ENCODE peak calls at places on chromosomes 3 and 15, in four cellular contexts. One of them, this sample, is unnamed.

GRCh38 chr3:190382082-190382481 is 5.9 kb upstream of the CLDN16 start:
- DNase-seq in pancreas: no peak
- DNase-seq in fibroblast of pulmonary artery: peak
- DNase-seq in SJCRH30: no peak
- DNase-seq in this sample: no peak

GRCh38 chr3:177361042-177361938 is 164.0 kb upstream of the TBL1XR1 start:
- DNase-seq in pancreas: no peak
- DNase-seq in SJCRH30: no peak
- DNase-seq in fibroblast of pulmonary artery: no peak
- DNase-seq in this sample: no peak

GRCh38 chr15:65979316-65979715 is 110.0 kb downstream of the RAB11A start:
- DNase-seq in fibroblast of pulmonary artery: no peak
- DNase-seq in pancreas: no peak
- DNase-seq in SJCRH30: no peak
- DNase-seq in this sample: no peak

GRCh38 chr3:53242642-53243041 is 13.2 kb downstream of the TKT start:
- DNase-seq in SJCRH30: no peak
- DNase-seq in pancreas: no peak
- DNase-seq in fibroblast of pulmonary artery: peak
- DNase-seq in this sample: no peak

GRCh38 chr3:12964713-12965612 is 108.3 kb downstream of the IQSEC1 start:
- DNase-seq in fibroblast of pulmonary artery: no peak
- DNase-seq in SJCRH30: no peak
- DNase-seq in pancreas: no peak
- DNase-seq in this sample: no peak

GRCh38 chr15:87764461-87765236 is 491.9 kb downstream of the NTRK3 start:
- DNase-seq in pancreas: no peak
- DNase-seq in fibroblast of pulmonary artery: peak
- DNase-seq in SJCRH30: peak
- DNase-seq in this sample: peak

GRCh38 chr15:52094811-52095584 is 17.6 kb downstream of the BCL2L10 start:
- DNase-seq in pancreas: no peak
- DNase-seq in SJCRH30: no peak
- DNase-seq in fibroblast of pulmonary artery: no peak
- DNase-seq in this sample: no peak

GRCh38 chr3:5198986-5199731 is 11.7 kb downstream of the EDEM1 start:
- DNase-seq in pancreas: no peak
- DNase-seq in SJCRH30: no peak
- DNase-seq in fibroblast of pulmonary artery: no peak
- DNase-seq in this sample: no peak

GRCh38 chr3:127573401-127573800 is 17.1 kb downstream of the TPRA1 start:
- DNase-seq in pancreas: no peak
- DNase-seq in SJCRH30: no peak
- DNase-seq in fibroblast of pulmonary artery: no peak
- DNase-seq in this sample: no peak

GRCh38 chr3:194851941-194852340 is 166.3 kb downstream of the FAM43A start:
- DNase-seq in pancreas: no peak
- DNase-seq in fibroblast of pulmonary artery: no peak
- DNase-seq in SJCRH30: no peak
- DNase-seq in this sample: no peak

GRCh38 chr15:85828026-85828597 is 33.4 kb upstream of the KLHL25 start:
- DNase-seq in pancreas: no peak
- DNase-seq in fibroblast of pulmonary artery: no peak
- DNase-seq in SJCRH30: no peak
- DNase-seq in this sample: no peak

GRCh38 chr3:172153335-172153861 is 114.0 kb downstream of the FNDC3B start:
- DNase-seq in SJCRH30: peak
- DNase-seq in pancreas: peak
- DNase-seq in fibroblast of pulmonary artery: peak
- DNase-seq in this sample: no peak

GRCh38 chr3:144652573-144652972 is 681.0 kb downstream of the DIPK2A start:
- DNase-seq in SJCRH30: no peak
- DNase-seq in pancreas: no peak
- DNase-seq in fibroblast of pulmonary artery: peak
- DNase-seq in this sample: no peak

GRCh38 chr3:152402698-152403456 is 134.1 kb downstream of the MBNL1 start:
- DNase-seq in SJCRH30: no peak
- DNase-seq in pancreas: no peak
- DNase-seq in fibroblast of pulmonary artery: no peak
- DNase-seq in this sample: no peak

GRCh38 chr3:10996345-10997050 is 4.0 kb downstream of the SLC6A1 start:
- DNase-seq in fibroblast of pulmonary artery: no peak
- DNase-seq in SJCRH30: no peak
- DNase-seq in pancreas: no peak
- DNase-seq in this sample: no peak

GRCh38 chr15:72965671-72966070 is 86.6 kb upstream of the NEO1 start:
- DNase-seq in SJCRH30: no peak
- DNase-seq in fibroblast of pulmonary artery: no peak
- DNase-seq in pancreas: no peak
- DNase-seq in this sample: no peak

GRCh38 chr15:60383008-60383694 is 14.6 kb downstream of the ANXA2 start:
- DNase-seq in fibroblast of pulmonary artery: no peak
- DNase-seq in SJCRH30: no peak
- DNase-seq in pancreas: no peak
- DNase-seq in this sample: no peak

GRCh38 chr3:128340904-128341555 is 125.7 kb downstream of the DNAJB8 start:
- DNase-seq in fibroblast of pulmonary artery: no peak
- DNase-seq in pancreas: no peak
- DNase-seq in SJCRH30: no peak
- DNase-seq in this sample: no peak

DNA sequence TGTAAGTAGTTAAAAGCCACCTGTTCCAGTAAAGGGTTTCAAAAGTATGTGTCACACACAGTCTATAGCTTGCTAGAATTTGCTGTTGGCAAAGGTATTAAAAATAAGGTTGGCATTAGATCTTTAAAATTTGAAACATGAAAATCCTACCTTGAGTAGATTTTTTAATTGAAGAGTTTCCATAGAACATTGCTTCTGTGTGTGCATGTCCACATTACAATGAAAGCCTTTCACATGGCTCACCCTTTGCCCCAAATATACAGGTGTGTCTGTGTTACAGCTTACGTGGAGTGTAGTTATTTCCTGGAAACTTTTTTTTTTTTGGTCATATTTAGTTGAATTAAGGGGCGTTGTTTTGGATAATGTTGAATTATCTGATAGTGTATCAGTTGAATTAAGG is 2.2 kb downstream of the ABHD17C start:
- DNase-seq in fibroblast of pulmonary artery: no peak
- DNase-seq in SJCRH30: no peak
- DNase-seq in pancreas: no peak
- DNase-seq in this sample: no peak
- H3K4me3 ChIP-seq in fibroblast of pulmonary artery: peak
- H3K4me3 ChIP-seq in SJCRH30: no peak
- H3K4me3 ChIP-seq in pancreas: no peak
- H3K4me3 ChIP-seq in this sample: no peak

DNA sequence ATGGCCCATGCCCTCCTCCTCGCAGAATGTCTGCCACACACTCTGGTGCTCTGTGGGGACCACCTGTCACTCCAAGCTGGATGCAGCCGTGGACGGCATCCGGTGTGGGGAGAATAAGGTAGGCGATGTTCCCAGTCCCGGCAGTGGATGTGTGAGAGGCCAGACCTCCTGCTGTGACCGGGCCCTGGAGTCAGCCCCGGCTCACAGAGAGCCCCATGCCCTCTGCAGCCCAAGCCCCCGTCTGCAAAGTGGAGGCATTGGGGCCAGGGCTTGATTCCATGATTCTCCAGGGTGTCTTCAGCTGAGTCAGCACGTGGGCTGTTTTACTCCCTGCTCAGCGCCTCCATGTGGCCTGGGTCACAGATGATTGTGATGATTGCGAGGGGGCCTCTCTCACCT is 32.2 kb downstream of the GOLGA6L10 start:
- DNase-seq in SJCRH30: no peak
- DNase-seq in pancreas: no peak
- DNase-seq in fibroblast of pulmonary artery: no peak
- DNase-seq in this sample: no peak
- H3K4me3 ChIP-seq in SJCRH30: no peak
- H3K4me3 ChIP-seq in pancreas: no peak
- H3K4me3 ChIP-seq in fibroblast of pulmonary artery: no peak
- H3K4me3 ChIP-seq in this sample: no peak

GRCh38 chr3:57675530-57675929 is 17.3 kb downstream of the DENND6A start:
- DNase-seq in pancreas: no peak
- DNase-seq in fibroblast of pulmonary artery: no peak
- DNase-seq in SJCRH30: no peak
- DNase-seq in this sample: no peak
- H3K4me3 ChIP-seq in pancreas: no peak
- H3K4me3 ChIP-seq in fibroblast of pulmonary artery: no peak
- H3K4me3 ChIP-seq in SJCRH30: no peak
- H3K4me3 ChIP-seq in this sample: no peak

GRCh38 chr15:71118345-71118744 is 3.1 kb downstream of the THSD4 start:
- DNase-seq in SJCRH30: no peak
- DNase-seq in pancreas: no peak
- DNase-seq in fibroblast of pulmonary artery: no peak
- DNase-seq in this sample: no peak

GRCh38 chr15:71115567-71116351 is 488 bp downstream of the THSD4 start:
- DNase-seq in SJCRH30: peak
- DNase-seq in fibroblast of pulmonary artery: peak
- DNase-seq in pancreas: peak
- DNase-seq in this sample: peak

GRCh38 chr15:71117906-71118305 is 2.6 kb downstream of the THSD4 start:
- DNase-seq in fibroblast of pulmonary artery: no peak
- DNase-seq in SJCRH30: no peak
- DNase-seq in pancreas: no peak
- DNase-seq in this sample: no peak

GRCh38 chr15:71116366-71116765 is 1.1 kb downstream of the THSD4 start:
- DNase-seq in SJCRH30: peak
- DNase-seq in pancreas: no peak
- DNase-seq in fibroblast of pulmonary artery: no peak
- DNase-seq in this sample: no peak

GRCh38 chr15:71116942-71117341 is 1.7 kb downstream of the THSD4 start:
- DNase-seq in fibroblast of pulmonary artery: no peak
- DNase-seq in pancreas: no peak
- DNase-seq in SJCRH30: no peak
- DNase-seq in this sample: no peak
- H3K4me3 ChIP-seq in fibroblast of pulmonary artery: no peak
- H3K4me3 ChIP-seq in pancreas: peak
- H3K4me3 ChIP-seq in SJCRH30: peak
- H3K4me3 ChIP-seq in this sample: no peak

DNA sequence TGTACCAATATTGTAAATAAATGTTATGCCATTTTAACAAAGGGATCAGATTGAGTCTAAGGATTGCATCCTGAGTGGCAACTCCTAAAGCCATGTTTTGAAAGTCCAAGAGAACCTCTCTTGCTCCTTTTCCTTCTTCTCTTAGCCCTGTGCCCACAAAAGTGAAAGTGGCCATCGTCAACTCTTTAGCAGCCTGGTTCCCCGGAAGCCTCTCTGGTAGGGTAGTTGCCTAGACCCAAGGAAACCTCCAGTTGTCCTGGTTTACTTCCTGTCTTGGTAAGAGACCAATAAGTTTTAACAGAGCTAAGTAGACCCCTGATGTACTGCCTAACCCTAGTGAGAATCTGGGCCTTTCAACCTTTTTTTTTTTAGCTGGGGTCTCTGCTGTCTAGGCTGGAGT is 10.2 kb upstream of the ITPKA start:
- DNase-seq in pancreas: no peak
- DNase-seq in SJCRH30: no peak
- DNase-seq in fibroblast of pulmonary artery: no peak
- DNase-seq in this sample: no peak
- H3K4me3 ChIP-seq in pancreas: no peak
- H3K4me3 ChIP-seq in SJCRH30: no peak
- H3K4me3 ChIP-seq in fibroblast of pulmonary artery: no peak
- H3K4me3 ChIP-seq in this sample: no peak

This sample was measured in WERI-Rb-1.